ENCODE peak calls at places on chromosomes 11 and 22, in four cellular contexts. V, O, C and J are unnamed samples.

GRCh38 chr11:74641905-74642304 is 49.5 kb downstream of the POLD3 start:
- DNase-seq in V (no peak), O (no peak), C (no peak), J (no peak)

GRCh38 chr11:76880314-76880713 is 19.6 kb downstream of the ACER3 start:
- DNase-seq in V (no peak), O (peak; percentile 59), C (no peak), J (no peak)

GRCh38 chr11:108199446-108200321 is 22.8 kb downstream of the NPAT start:
- DNase-seq in V (peak; percentile 68), O (no peak), C (peak; percentile 45), J (peak; percentile 70)

GRCh38 chr22:29163808-29164207 is 41.9 kb upstream of the EMID1 start:
- DNase-seq in V (no peak), O (no peak), C (no peak), J (no peak)

GRCh38 chr11:64246874-64247728 is at the start of gene PPP1R14B:
- DNase-seq in V (peak; percentile 80), O (peak; percentile 80), C (peak; percentile 72), J (no peak)

GRCh38 chr11:128504489-128504888 is 82.9 kb downstream of the ETS1 start:
- DNase-seq in V (no peak), O (no peak), C (no peak), J (no peak)

GRCh38 chr11:18471995-18472394 is 16.3 kb downstream of the LDHAL6A start:
- DNase-seq in V (no peak), O (no peak), C (no peak), J (no peak)

GRCh38 chr22:24437091-24437490 is 9.7 kb downstream of the ADORA2A start:
- DNase-seq in V (no peak), O (no peak), C (no peak), J (no peak)

GRCh38 chr11:77047007-77047927 is 13.1 kb downstream of the B3GNT6 start:
- DNase-seq in V (peak; percentile 91), O (peak; percentile 97), C (peak; percentile 54), J (peak; percentile 73)

DNA sequence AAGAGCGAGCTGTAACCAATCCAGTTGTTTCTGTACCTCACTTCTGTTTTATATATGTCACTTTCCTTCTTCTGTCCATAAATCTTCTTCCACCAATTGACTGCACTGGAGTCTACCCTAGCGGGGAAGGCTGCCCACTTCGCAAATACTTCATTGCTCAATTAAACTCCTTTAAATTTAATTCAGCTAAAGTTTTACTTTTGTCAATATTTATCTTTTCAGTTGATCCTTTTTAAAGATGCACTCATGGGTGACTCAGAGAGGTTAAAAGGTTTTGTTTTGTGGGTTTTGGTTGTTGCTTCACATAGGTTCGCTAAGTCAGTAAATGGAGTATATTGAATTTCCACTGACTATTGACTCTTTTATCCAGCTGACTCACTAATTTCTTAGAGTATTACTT is 597.2 kb downstream of the DLG2 start:
- DNase-seq in V (peak; percentile 60), O (no peak), C (no peak), J (no peak)
- H3K4me1 ChIP-seq in V (no peaks in the 10 kb centered on the region), O (no peaks in the 10 kb centered on the region), C (no peaks in the 10 kb centered on the region), J (no peaks in the 10 kb centered on the region)

GRCh38 chr11:91446267-91446666 is 778.4 kb upstream of the FAT3 start:
- DNase-seq in V (no peak), O (no peak), C (no peak), J (no peak)
- H3K9me1 ChIP-seq in V (no peaks in the 10 kb centered on the region), O (no peaks in the 10 kb centered on the region), C (no peaks in the 10 kb centered on the region), J (no peaks in the 10 kb centered on the region)

GRCh38 chr22:30422481-30423295 is 2.9 kb upstream of the MTFP1 start:
- DNase-seq in V (peak; percentile 95), O (peak; percentile 60), C (peak; percentile 19), J (peak; percentile 66)
- H3K4me1 ChIP-seq in V (peaks cover 24% of the 10 kb centered on the region), O (peaks cover 59% of the 10 kb centered on the region), C (peaks cover 47% of the 10 kb centered on the region), J (peaks cover 67% of the 10 kb centered on the region)

DNA sequence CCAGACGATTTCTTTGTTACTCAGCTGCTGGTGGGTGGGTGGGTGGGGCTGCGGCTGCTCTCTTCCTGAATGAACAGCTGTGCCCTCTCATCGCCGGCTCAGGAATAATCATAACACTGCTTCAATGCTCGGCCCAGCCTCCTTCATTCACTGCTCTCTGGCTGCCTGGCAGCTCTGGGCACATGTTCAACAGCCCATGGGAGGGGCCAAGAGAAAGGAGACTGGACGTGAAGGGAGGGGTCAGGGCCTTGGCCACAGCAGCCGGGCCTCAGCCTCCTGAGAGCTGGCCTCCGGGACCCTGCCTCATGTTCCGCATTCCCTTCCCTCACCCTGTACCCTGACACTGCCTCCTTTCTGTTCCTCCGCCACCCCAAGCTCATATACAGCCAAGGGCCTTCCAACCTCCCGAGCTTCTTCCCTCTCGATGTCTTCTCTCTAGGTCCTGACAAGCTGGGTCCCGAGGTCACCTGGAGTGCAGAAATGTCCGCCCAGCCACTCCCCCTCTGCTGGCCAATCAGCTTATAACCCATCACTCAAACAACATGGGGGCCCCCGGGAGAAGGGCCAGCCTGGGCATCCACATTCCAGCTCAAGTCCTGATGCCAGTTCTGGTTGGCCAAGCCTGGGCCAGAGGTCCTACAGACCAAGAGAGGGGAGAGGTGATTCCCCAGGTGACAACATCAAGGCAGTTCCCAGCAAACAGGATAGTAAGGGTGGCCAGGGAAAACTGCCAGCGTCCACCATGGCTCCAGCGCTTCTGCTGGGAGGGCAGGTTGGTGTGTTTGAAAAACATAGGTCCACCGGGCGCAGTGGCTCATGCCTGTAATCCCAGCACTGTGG is 3.2 kb upstream of the CSDC2 start:
- DNase-seq in V (peak; percentile 94), O (peak; percentile 64), C (peak; percentile 55), J (no peak)
- H3K9me1 ChIP-seq in V (peaks cover 29% of the 10 kb centered on the region), O (no peaks in the 10 kb centered on the region), C (no peaks in the 10 kb centered on the region), J (no peaks in the 10 kb centered on the region)

DNA sequence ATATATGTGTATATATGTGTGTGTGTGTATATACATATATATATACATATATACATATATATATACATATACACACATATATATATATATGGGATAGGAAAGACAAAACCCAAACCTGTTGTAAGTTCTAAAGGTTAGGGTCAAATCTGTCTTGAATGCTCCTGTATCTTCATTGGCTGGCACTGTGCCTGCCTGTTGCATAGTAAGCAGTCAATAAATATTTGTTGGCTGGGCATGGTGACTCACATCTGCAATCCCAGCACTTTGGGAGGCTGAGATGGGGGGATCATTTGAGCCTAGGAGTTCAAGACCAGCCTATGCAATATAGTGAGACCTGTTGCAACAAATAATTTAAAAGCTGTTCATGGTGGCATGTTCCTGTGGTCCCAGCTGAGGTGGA is 205.4 kb downstream of the DBX1 start:
- DNase-seq in V (no peak), O (no peak), C (no peak), J (no peak)
- H3K4me1 ChIP-seq in V (peaks cover 15% of the 10 kb centered on the region), O (peaks cover 44% of the 10 kb centered on the region), C (no peaks in the 10 kb centered on the region), J (peaks cover 8% of the 10 kb centered on the region)

GRCh38 chr11:29061452-29061851 is 953.3 kb downstream of the METTL15 start:
- DNase-seq in V (no peak), O (no peak), C (no peak), J (no peak)
- H3K9me1 ChIP-seq in V (no peaks in the 10 kb centered on the region), O (no peaks in the 10 kb centered on the region), C (no peaks in the 10 kb centered on the region), J (no peaks in the 10 kb centered on the region)

GRCh38 chr22:38867124-38867455 is 4.9 kb downstream of the CBX6 start:
- DNase-seq in V (no peak), O (no peak), C (no peak), J (no peak)

GRCh38 chr22:38866399-38867123 is 5.5 kb downstream of the CBX6 start:
- DNase-seq in V (no peak), O (no peak), C (no peak), J (no peak)

GRCh38 chr22:38864361-38865191 is 7.4 kb downstream of the CBX6 start:
- DNase-seq in V (no peak), O (peak; percentile 21), C (no peak), J (no peak)

GRCh38 chr22:38865201-38866023 is 6.6 kb downstream of the CBX6 start:
- DNase-seq in V (no peak), O (no peak), C (no peak), J (no peak)

DNA sequence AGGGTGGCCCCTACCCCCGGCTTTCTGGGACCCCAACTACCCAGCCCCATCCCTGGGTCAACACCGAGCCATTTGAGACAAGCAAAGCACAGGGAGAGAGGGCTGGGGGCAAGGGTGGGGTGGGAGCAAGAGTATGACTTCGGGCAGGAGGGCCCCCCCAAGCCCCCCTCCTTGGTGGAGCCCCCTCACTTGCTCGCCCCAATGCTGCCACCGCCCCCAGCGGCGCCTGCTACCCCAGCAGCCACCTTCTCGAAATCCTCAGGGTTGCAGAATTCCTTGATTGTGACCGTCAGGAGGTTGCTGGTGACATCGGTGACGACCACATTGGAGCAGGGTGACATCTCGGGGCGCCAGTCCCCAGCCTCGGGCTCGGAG is 6.0 kb downstream of the CBX6 start:
- DNase-seq in V (no peak), O (no peak), C (no peak), J (no peak)
- H3K4me1 ChIP-seq in V (no peaks in the 10 kb centered on the region), O (peaks cover 29% of the 10 kb centered on the region), C (peaks cover 28% of the 10 kb centered on the region), J (peaks cover 16% of the 10 kb centered on the region)

DNA sequence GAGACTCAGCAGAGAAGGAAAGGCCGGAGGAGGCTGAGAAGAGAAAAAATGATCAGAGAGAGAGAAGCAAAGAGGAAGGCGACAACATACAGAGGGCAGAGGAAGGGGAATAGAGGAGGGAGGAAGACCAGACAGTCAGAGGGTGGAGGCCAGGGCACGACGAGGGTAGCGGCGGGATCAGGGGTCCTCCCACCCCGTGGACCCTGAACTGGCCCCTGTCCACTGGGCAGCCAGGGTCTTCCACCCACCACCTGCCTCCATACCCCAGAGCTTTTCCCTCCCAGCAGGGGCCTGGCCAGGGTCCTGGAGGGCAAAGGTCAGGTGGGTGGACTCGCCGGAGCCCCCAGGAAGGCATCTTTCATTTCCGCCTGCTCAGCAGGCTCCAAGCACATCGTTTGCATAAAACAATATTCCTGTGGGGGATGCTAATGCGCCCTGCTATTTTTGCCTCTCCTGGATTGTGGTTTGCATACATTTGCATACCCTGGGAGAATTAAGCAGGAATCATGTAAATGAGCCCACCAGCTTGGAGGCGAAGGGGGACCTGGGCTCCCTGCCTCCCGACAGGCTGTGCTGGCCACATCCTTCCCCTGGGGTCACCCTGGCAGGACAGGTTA is 394.1 kb downstream of the MN1 start:
- DNase-seq in V (no peak), O (no peak), C (no peak), J (no peak)
- H3K9me1 ChIP-seq in V (no peaks in the 10 kb centered on the region), O (no peaks in the 10 kb centered on the region), C (no peaks in the 10 kb centered on the region), J (no peaks in the 10 kb centered on the region)

DNA sequence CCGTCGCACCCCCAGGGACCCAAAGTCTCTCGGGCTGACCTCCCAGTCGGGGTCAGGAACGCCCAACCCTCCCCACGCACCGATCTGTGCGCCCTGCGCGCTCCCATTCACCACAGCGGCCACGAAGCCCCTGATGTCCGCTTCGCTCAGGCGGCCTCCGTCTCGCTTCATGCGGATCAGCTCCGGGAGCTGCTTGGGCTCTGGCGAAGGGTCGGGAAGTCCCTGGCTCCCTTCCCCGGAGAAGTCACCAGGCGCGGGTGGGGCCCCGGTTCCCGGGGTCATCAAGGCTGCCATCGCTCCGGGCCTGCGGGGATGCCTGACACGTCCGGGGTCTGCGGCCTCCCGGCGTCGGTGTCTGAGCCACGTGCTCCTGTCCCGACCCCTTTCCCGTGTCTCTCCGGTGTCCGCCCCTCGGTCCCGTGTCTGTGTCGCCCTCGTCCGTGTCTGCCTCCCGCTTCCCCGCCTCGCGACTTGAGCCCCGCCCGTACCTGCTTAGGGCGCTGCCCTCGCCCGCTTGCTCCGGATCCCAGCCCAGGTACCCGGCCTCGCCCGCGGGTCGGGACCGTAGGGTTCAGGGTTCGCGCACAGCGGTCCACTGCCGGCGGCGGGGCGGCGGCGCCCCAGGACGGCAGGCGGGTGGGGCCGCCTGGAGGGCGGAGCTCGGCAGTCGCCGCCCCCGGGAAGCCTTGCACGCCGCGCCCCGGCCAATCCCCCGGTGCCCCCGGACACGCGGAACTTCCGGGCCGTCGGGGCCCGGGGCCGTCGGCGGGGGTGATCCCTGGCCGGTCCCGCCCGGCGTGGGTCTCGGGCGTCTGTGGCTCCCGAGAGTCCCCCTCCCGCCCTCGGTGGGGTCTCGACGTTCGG is at the start of gene TYMP:
- DNase-seq in V (no peak), O (no peak), C (no peak), J (no peak)
- H3K4me1 ChIP-seq in V (peaks cover 20% of the 10 kb centered on the region), O (peaks cover 24% of the 10 kb centered on the region), C (peaks cover 65% of the 10 kb centered on the region), J (peaks cover 14% of the 10 kb centered on the region)